ENCODE peak calls at places on chromosomes 11 and 22, in eight cellular contexts. S is NB4, D is right lobe of liver, R is AG04450, L is mucosa of descending colon, Z is progenitor cell of endocrine pancreas, E is HepG2, N is thoracic aorta. I is an unnamed sample.

GRCh38 chr11:3796796-3797328 is 492 bp downstream of the NUP98 start:
- DNase-seq in S (no peak), D (no peak), R (no peak), L (no peak), Z (peak; percentile 50), E (peak; percentile 27), N (no peak), I (no peak)

GRCh38 chr11:76186776-76187279 is 19.5 kb downstream of the WNT11 start:
- DNase-seq in S (no peak), D (no peak), R (no peak), L (no peak), Z (no peak), E (no peak), N (no peak), I (no peak)

GRCh38 chr11:120425527-120425926 is 86.0 kb upstream of the GRIK4 start:
- DNase-seq in S (no peak), D (no peak), R (no peak), L (no peak), Z (no peak), E (no peak), N (no peak), I (no peak)

GRCh38 chr11:70503201-70503877 is 105.0 kb downstream of the CTTN start:
- DNase-seq in S (no peak), D (no peak), R (no peak), L (peak; percentile 18), Z (no peak), E (no peak), N (no peak), I (no peak)

GRCh38 chr11:110093407-110094297 is 460 bp downstream of the ZC3H12C start:
- DNase-seq in S (peak; percentile 24), D (peak; percentile 76), R (no peak), L (peak; percentile 68), Z (peak; percentile 44), E (peak; percentile 11), N (no peak), I (no peak)

GRCh38 chr11:65588199-65589054 is 7.2 kb downstream of the KCNK7 start:
- DNase-seq in S (peak; percentile 81), D (peak; percentile 63), R (no peak), L (peak; percentile 84), Z (no peak), E (peak; percentile 73), N (no peak), I (no peak)

GRCh38 chr11:43401252-43401651 is 42.5 kb downstream of the TTC17 start:
- DNase-seq in S (no peak), D (no peak), R (no peak), L (no peak), Z (no peak), E (no peak), N (no peak), I (no peak)

GRCh38 chr11:75541301-75541929 is 15.7 kb upstream of the GDPD5 start:
- DNase-seq in S (no peak), D (no peak), R (no peak), L (no peak), Z (no peak), E (no peak), N (no peak), I (no peak)

GRCh38 chr11:65860278-65861164 is at the start of gene MUS81:
- DNase-seq in S (peak; percentile 99), D (peak; percentile 98), R (peak; percentile 94), L (peak; percentile 98), Z (peak; percentile 93), E (peak; percentile 97), N (peak; percentile 96), I (peak; percentile 88)

GRCh38 chr11:112795142-112795815 is 165.9 kb upstream of the NCAM1 start:
- DNase-seq in S (peak; percentile 66), D (no peak), R (no peak), L (no peak), Z (no peak), E (peak; percentile 19), N (no peak), I (no peak)

GRCh38 chr22:33180371-33180770 is 122.2 kb upstream of the SYN3 start:
- DNase-seq in S (no peak), D (no peak), R (no peak), L (no peak), Z (no peak), E (no peak), N (no peak), I (no peak)

GRCh38 chr11:76152741-76153608 is 53.3 kb downstream of the WNT11 start:
- DNase-seq in S (no peak), D (peak; percentile 33), R (no peak), L (no peak), Z (no peak), E (no peak), N (no peak), I (no peak)

GRCh38 chr11:19447150-19447566 is 206.4 kb upstream of the E2F8 start:
- DNase-seq in S (no peak), D (peak; percentile 77), R (no peak), L (no peak), Z (no peak), E (no peak), N (no peak), I (no peak)

GRCh38 chr22:40855960-40856512 is 403 bp downstream of the ST13 start:
- DNase-seq in S (peak; percentile 50), D (no peak), R (no peak), L (no peak), Z (peak; percentile 28), E (no peak), N (no peak), I (no peak)

GRCh38 chr22:24183321-24184031 is 2.2 kb downstream of the SUSD2 start:
- DNase-seq in S (no peak), D (no peak), R (no peak), L (peak; percentile 48), Z (no peak), E (no peak), N (no peak), I (no peak)

GRCh38 chr11:95788921-95789505 is 569 bp downstream of the FAM76B start:
- DNase-seq in S (peak; percentile 66), D (no peak), R (no peak), L (no peak), Z (peak; percentile 25), E (peak; percentile 30), N (peak; percentile 2), I (no peak)
- TF ChIP-seq CTCF in S (peak; percentile 30), D (no peak), R (peak; percentile 47), L (no peak), Z (peak; percentile 56), E (peak; percentile 30), N (no peak), I (peak; percentile 39)

GRCh38 chr11:130055637-130056036 is 14.1 kb upstream of the APLP2 start:
- DNase-seq in S (no peak), D (no peak), R (no peak), L (no peak), Z (no peak), E (no peak), N (no peak), I (no peak)
- TF ChIP-seq CTCF in S (no peak), D (no peak), R (no peak), L (no peak), Z (no peak), E (no peak), N (no peak), I (no peak)

GRCh38 chr22:46802608-46803027 is 40.2 kb downstream of the TBC1D22A start:
- DNase-seq in S (no peak), D (no peak), R (no peak), L (no peak), Z (no peak), E (no peak), N (no peak), I (no peak)

GRCh38 chr22:46800102-46800857 is 37.8 kb downstream of the TBC1D22A start:
- DNase-seq in S (no peak), D (no peak), R (no peak), L (no peak), Z (no peak), E (no peak), N (no peak), I (no peak)

GRCh38 chr22:46801826-46802607 is 39.6 kb downstream of the TBC1D22A start:
- DNase-seq in S (no peak), D (no peak), R (no peak), L (no peak), Z (no peak), E (no peak), N (no peak), I (no peak)

GRCh38 chr22:46799626-46800025 is 37.2 kb downstream of the TBC1D22A start:
- DNase-seq in S (no peak), D (no peak), R (no peak), L (no peak), Z (no peak), E (no peak), N (no peak), I (no peak)

GRCh38 chr22:46801331-46801811 is 38.9 kb downstream of the TBC1D22A start:
- DNase-seq in S (no peak), D (no peak), R (no peak), L (no peak), Z (no peak), E (peak; percentile 83), N (no peak), I (no peak)
- TF ChIP-seq CTCF in S (no peak), D (no peak), R (no peak), L (no peak), Z (no peak), E (no peak), N (no peak), I (no peak)

DNA sequence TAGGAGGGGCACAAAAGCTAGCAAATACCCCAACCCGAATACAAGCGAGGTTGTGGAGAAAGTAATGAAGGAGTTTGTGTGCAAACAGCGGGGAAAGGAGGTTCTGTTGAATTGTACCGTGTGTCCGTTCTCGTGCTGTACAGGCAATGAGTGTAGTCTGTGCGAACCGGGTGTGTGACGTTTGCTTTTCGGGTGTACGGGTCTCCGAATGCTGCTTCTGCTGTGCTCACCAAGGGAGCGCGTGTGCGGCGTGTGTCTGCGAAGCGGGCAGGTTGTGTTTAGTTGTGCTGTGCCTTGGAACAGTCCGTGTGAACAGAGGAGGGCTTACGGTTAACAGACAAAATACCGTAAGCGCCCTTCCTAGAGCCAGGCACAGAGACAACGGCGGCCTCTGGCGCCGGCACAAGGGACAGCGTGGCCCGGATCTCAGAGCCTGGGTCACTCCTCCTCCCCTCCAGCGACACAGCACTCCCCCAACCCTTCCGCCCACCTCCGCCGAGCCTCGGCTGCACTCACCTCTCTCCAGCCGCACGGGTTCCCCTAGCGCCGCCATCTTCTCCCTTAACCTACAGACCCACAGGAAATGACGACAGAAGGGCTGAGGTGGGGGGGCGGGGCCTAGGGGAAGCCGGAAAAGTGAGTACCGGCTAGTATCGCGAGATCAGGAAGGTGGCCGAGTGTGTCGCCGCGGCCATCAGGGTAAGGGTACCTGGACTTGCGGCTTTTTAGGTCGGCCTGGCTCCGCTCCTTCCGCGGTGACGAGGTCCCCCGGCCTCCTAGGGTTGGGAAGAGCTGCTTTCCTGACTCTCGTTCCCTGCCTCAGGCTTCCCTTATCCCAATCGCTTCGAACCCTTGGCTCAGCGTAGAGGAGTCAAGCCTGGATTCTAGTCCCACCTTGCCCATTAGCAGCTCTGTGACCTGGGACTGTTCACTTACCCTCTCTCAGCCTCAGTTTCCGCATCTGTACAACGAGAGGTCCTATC is at the start of gene LIN7C:
- DNase-seq in S (peak; percentile 95), D (peak; percentile 97), R (peak; percentile 84), L (peak; percentile 97), Z (peak; percentile 91), E (peak; percentile 95), N (peak; percentile 95), I (peak; percentile 69)
- TF ChIP-seq CTCF in S (no peak), D (peak; percentile 15), R (no peak), L (peak; percentile 6), Z (peak; percentile 32), E (peak; percentile 13), N (no peak), I (no peak)

GRCh38 chr11:119421351-119421750 is 1.6 kb downstream of the THY1 start:
- DNase-seq in S (no peak), D (no peak), R (no peak), L (no peak), Z (no peak), E (no peak), N (no peak), I (no peak)
- TF ChIP-seq CTCF in S (no peak), D (no peak), R (no peak), L (no peak), Z (no peak), E (no peak), N (no peak), I (no peak)

GRCh38 chr22:18070556-18071306 is 7.1 kb upstream of the PEX26 start:
- DNase-seq in S (no peak), D (no peak), R (no peak), L (no peak), Z (no peak), E (peak; percentile 25), N (no peak), I (no peak)
- TF ChIP-seq CTCF in S (peak; percentile 20), D (no peak), R (peak; percentile 30), L (no peak), Z (peak; percentile 45), E (peak; percentile 35), N (no peak), I (peak; percentile 30)

I was measured in AG09309.